ENCODE peak calls at places on chromosomes 2 and 18, in five cellular contexts. One of them, this sample, is unnamed. For H3K36me3, the result is how much of the 10 kb centered on the place peaks cover.

GRCh38 chr2:211161236-211161635 is 604.8 kb downstream of the CPS1 start:
- DNase-seq in MM.1S: no peak
- DNase-seq in H7: no peak
- DNase-seq in sigmoid colon: no peak
- DNase-seq in tibial artery: no peak
- DNase-seq in this sample: no peak

GRCh38 chr2:223786236-223786635 is 51.1 kb downstream of the AP1S3 start:
- DNase-seq in MM.1S: no peak
- DNase-seq in H7: no peak
- DNase-seq in sigmoid colon: no peak
- DNase-seq in tibial artery: no peak
- DNase-seq in this sample: no peak

GRCh38 chr18:26804474-26804873 is 61.0 kb downstream of the AQP4 start:
- DNase-seq in MM.1S: no peak
- DNase-seq in H7: peak
- DNase-seq in sigmoid colon: no peak
- DNase-seq in tibial artery: no peak
- DNase-seq in this sample: no peak

GRCh38 chr2:165274698-165275097 is 35.5 kb downstream of the SCN2A start:
- DNase-seq in MM.1S: peak
- DNase-seq in H7: no peak
- DNase-seq in sigmoid colon: peak
- DNase-seq in tibial artery: peak
- DNase-seq in this sample: no peak

GRCh38 chr2:75558132-75558530 is 2.6 kb downstream of the EVA1A start:
- DNase-seq in MM.1S: no peak
- DNase-seq in H7: no peak
- DNase-seq in sigmoid colon: no peak
- DNase-seq in tibial artery: no peak
- DNase-seq in this sample: no peak

GRCh38 chr2:44751754-44752479 is 189.6 kb upstream of the SIX3 start:
- DNase-seq in MM.1S: no peak
- DNase-seq in H7: peak
- DNase-seq in sigmoid colon: no peak
- DNase-seq in tibial artery: no peak
- DNase-seq in this sample: no peak

GRCh38 chr2:64311191-64311910 is 142.6 kb upstream of the LGALSL start:
- DNase-seq in MM.1S: no peak
- DNase-seq in H7: no peak
- DNase-seq in sigmoid colon: no peak
- DNase-seq in tibial artery: no peak
- DNase-seq in this sample: no peak

GRCh38 chr2:130936451-130936850 is 99.7 kb downstream of the ARHGEF4 start:
- DNase-seq in MM.1S: no peak
- DNase-seq in H7: no peak
- DNase-seq in sigmoid colon: no peak
- DNase-seq in tibial artery: no peak
- DNase-seq in this sample: no peak

GRCh38 chr2:43818761-43819160 is 19.9 kb downstream of the ABCG5 start:
- DNase-seq in MM.1S: no peak
- DNase-seq in H7: no peak
- DNase-seq in sigmoid colon: no peak
- DNase-seq in tibial artery: peak
- DNase-seq in this sample: no peak

GRCh38 chr2:124437811-124438210 is 412.7 kb downstream of the CNTNAP5 start:
- DNase-seq in MM.1S: peak
- DNase-seq in H7: no peak
- DNase-seq in sigmoid colon: no peak
- DNase-seq in tibial artery: no peak
- DNase-seq in this sample: no peak

GRCh38 chr2:10768063-10768507 is 44.5 kb downstream of the PDIA6 start:
- DNase-seq in MM.1S: no peak
- DNase-seq in H7: peak
- DNase-seq in sigmoid colon: peak
- DNase-seq in tibial artery: no peak
- DNase-seq in this sample: no peak

GRCh38 chr2:168529054-168529833 is 73.2 kb downstream of the CERS6 start:
- DNase-seq in MM.1S: no peak
- DNase-seq in H7: no peak
- DNase-seq in sigmoid colon: no peak
- DNase-seq in tibial artery: no peak
- DNase-seq in this sample: no peak

GRCh38 chr2:14220101-14220500 is 412.4 kb upstream of the LRATD1 start:
- DNase-seq in MM.1S: no peak
- DNase-seq in H7: no peak
- DNase-seq in sigmoid colon: no peak
- DNase-seq in tibial artery: no peak
- DNase-seq in this sample: no peak

GRCh38 chr2:126784636-126785035 is 114.1 kb upstream of the TEX51 start:
- DNase-seq in MM.1S: no peak
- DNase-seq in H7: no peak
- DNase-seq in sigmoid colon: no peak
- DNase-seq in tibial artery: no peak
- DNase-seq in this sample: no peak

GRCh38 chr2:10500601-10501361 is 52.7 kb upstream of the ODC1 start:
- DNase-seq in MM.1S: no peak
- DNase-seq in H7: no peak
- DNase-seq in sigmoid colon: no peak
- DNase-seq in tibial artery: no peak
- DNase-seq in this sample: no peak

GRCh38 chr18:28075501-28075900 is 101.4 kb downstream of the CDH2 start:
- DNase-seq in MM.1S: no peak
- DNase-seq in H7: no peak
- DNase-seq in sigmoid colon: no peak
- DNase-seq in tibial artery: no peak
- DNase-seq in this sample: no peak

GRCh38 chr2:128399690-128400291 is 81.1 kb upstream of the HS6ST1 start:
- DNase-seq in MM.1S: no peak
- DNase-seq in H7: no peak
- DNase-seq in sigmoid colon: no peak
- DNase-seq in tibial artery: no peak
- DNase-seq in this sample: no peak

GRCh38 chr18:32175265-32175664 is 14.6 kb upstream of the MEP1B start:
- DNase-seq in MM.1S: no peak
- DNase-seq in H7: no peak
- DNase-seq in sigmoid colon: no peak
- DNase-seq in tibial artery: no peak
- DNase-seq in this sample: no peak

GRCh38 chr2:197986977-197987376 is 182.6 kb downstream of the PLCL1 start:
- DNase-seq in MM.1S: no peak
- DNase-seq in H7: no peak
- DNase-seq in sigmoid colon: no peak
- DNase-seq in tibial artery: no peak
- DNase-seq in this sample: no peak

GRCh38 chr18:21490745-21491144 is 109.8 kb downstream of the ESCO1 start:
- DNase-seq in MM.1S: no peak
- DNase-seq in H7: no peak
- DNase-seq in sigmoid colon: no peak
- DNase-seq in tibial artery: no peak
- DNase-seq in this sample: no peak

GRCh38 chr2:240455719-240456606 is 20.5 kb downstream of the GPC1 start:
- DNase-seq in MM.1S: no peak
- DNase-seq in H7: peak
- DNase-seq in sigmoid colon: no peak
- DNase-seq in tibial artery: no peak
- DNase-seq in this sample: no peak

GRCh38 chr2:120346667-120347358 is 877 bp downstream of the INHBB start:
- DNase-seq in MM.1S: no peak
- DNase-seq in H7: peak
- DNase-seq in sigmoid colon: no peak
- DNase-seq in tibial artery: no peak
- DNase-seq in this sample: no peak

GRCh38 chr18:13258792-13259385 is 40.3 kb downstream of the LDLRAD4 start:
- DNase-seq in MM.1S: no peak
- DNase-seq in H7: no peak
- DNase-seq in sigmoid colon: no peak
- DNase-seq in tibial artery: peak
- DNase-seq in this sample: no peak

GRCh38 chr2:160062283-160063005 is at the start of gene PLA2R1:
- DNase-seq in MM.1S: no peak
- DNase-seq in H7: peak
- DNase-seq in sigmoid colon: peak
- DNase-seq in tibial artery: peak
- DNase-seq in this sample: no peak

GRCh38 chr2:122210898-122211605 is 455.6 kb downstream of the TSN start:
- DNase-seq in MM.1S: peak
- DNase-seq in H7: no peak
- DNase-seq in sigmoid colon: no peak
- DNase-seq in tibial artery: no peak
- DNase-seq in this sample: no peak

DNA sequence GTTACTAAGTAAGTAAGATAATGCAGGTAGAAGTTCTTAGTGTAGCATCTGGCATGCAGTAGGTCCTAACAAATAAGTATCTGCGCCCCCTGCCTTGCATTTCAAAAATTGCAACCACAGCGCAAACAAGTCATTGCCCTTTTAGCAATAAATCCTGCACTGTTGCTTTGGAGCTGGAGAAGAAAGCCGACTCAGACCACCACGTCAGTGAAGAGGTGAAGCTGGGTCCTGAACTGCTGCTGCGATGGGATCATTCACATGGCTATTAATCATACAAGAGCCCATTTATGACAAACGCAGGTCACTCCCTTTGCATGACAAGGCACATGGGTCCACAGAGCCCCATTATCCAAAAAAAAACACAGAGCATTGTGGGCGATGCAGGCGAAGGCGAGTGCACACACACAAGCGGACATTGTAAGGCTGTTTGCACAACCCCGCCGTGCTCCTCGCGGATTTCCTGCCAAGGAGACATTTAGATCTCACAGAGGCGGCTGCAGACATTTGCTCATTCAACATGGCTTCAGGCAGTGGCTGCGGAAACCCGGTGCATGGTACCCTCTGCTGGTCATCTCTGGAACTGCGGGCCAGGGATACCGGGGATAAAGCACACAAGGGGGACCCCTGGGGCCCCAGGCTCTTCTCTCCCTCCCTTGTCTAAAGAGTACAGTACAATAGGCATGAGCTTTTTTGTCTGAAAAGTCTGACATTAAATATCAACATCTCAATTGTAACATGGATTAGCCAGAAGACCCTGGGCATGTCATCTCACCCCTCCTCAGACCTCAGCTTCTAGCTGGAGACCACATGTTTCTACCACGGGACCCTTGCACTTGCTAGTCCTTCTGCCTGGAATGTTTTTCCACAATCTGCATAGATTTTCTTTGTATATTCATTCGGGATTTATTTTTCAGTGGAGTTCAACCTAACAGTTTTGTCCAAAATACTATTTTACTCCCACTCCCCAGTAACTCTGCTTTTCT is 56.7 kb downstream of the CYRIA start:
- DNase-seq in MM.1S: peak
- DNase-seq in H7: peak
- DNase-seq in sigmoid colon: peak
- DNase-seq in tibial artery: peak
- DNase-seq in this sample: peak
- H3K4me3 ChIP-seq in MM.1S: peak
- H3K4me3 ChIP-seq in H7: peak
- H3K4me3 ChIP-seq in sigmoid colon: peak
- H3K4me3 ChIP-seq in tibial artery: peak
- H3K4me3 ChIP-seq in this sample: peak

DNA sequence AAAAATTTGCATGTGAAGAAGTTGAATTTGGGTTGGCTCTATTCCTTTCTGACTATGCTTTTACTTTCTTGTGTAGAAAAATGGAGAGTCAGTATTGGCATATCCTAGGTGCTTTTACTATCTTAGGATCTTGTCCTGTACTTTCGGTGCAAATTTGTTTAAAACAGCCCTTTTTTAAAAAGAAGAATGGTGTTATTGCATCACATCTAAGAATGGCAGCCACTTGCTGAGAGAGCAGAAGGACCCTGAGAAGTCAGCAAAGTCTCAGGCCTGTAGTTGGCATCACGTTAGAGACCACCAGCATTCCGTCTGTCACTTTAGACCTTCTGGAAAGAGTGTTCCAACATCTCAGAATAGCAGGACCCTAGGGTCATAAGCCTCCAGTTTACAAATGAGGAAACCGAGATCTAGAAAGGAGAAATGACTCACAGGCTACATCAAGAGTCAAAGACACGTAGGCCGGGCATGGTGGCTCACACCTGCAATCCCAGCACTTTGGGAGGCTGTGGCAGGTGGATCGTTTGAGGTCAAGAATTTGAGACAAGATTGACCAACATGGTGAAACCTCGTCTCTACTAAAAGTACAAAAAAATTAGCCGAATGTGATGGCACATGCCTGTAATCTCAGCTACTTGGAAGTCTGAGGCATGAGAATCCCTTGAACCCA is 42.5 kb downstream of the SPATS2L start:
- DNase-seq in MM.1S: no peak
- DNase-seq in H7: no peak
- DNase-seq in sigmoid colon: no peak
- DNase-seq in tibial artery: no peak
- DNase-seq in this sample: no peak
- H3K36me3 ChIP-seq in MM.1S: under half
- H3K36me3 ChIP-seq in H7: under half
- H3K36me3 ChIP-seq in sigmoid colon: under half
- H3K36me3 ChIP-seq in tibial artery: under half
- H3K36me3 ChIP-seq in this sample: under half

GRCh38 chr2:235445116-235445515 is 48.7 kb upstream of the AGAP1 start:
- DNase-seq in MM.1S: no peak
- DNase-seq in H7: no peak
- DNase-seq in sigmoid colon: no peak
- DNase-seq in tibial artery: no peak
- DNase-seq in this sample: no peak
- H3K4me3 ChIP-seq in MM.1S: no peak
- H3K4me3 ChIP-seq in H7: no peak
- H3K4me3 ChIP-seq in sigmoid colon: no peak
- H3K4me3 ChIP-seq in tibial artery: no peak
- H3K4me3 ChIP-seq in this sample: no peak

GRCh38 chr2:96296925-96297324 is 8.4 kb downstream of the SNRNP200 start:
- DNase-seq in MM.1S: no peak
- DNase-seq in H7: no peak
- DNase-seq in sigmoid colon: no peak
- DNase-seq in tibial artery: no peak
- DNase-seq in this sample: no peak
- H3K36me3 ChIP-seq in MM.1S: under half
- H3K36me3 ChIP-seq in H7: half or more
- H3K36me3 ChIP-seq in sigmoid colon: half or more
- H3K36me3 ChIP-seq in tibial artery: half or more
- H3K36me3 ChIP-seq in this sample: under half

GRCh38 chr18:9184998-9185613 is 48.5 kb downstream of the ANKRD12 start:
- DNase-seq in MM.1S: no peak
- DNase-seq in H7: no peak
- DNase-seq in sigmoid colon: no peak
- DNase-seq in tibial artery: no peak
- DNase-seq in this sample: no peak
- H3K4me3 ChIP-seq in MM.1S: no peak
- H3K4me3 ChIP-seq in H7: no peak
- H3K4me3 ChIP-seq in sigmoid colon: no peak
- H3K4me3 ChIP-seq in tibial artery: no peak
- H3K4me3 ChIP-seq in this sample: no peak

DNA sequence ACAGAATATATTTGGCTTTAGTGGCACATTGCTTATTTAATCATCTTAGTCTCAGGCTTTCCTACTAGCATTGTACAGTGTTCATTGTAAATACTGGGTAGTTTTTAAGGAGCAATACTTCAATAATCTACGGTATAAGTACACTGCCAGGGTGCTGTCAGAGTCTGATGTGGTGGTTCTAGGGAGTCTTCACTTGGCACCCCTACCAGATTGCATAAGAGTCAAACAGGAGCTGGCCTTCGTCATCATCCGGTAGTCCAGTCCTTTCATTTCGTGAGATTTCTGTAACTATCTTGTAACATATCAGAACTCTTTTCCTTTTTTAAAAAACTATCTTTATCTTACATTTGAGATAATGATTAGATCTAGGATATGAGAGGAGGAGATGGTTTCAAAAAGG is 91.1 kb downstream of the ZNF532 start:
- DNase-seq in MM.1S: no peak
- DNase-seq in H7: no peak
- DNase-seq in sigmoid colon: no peak
- DNase-seq in tibial artery: peak
- DNase-seq in this sample: no peak
- H3K36me3 ChIP-seq in MM.1S: under half
- H3K36me3 ChIP-seq in H7: under half
- H3K36me3 ChIP-seq in sigmoid colon: under half
- H3K36me3 ChIP-seq in tibial artery: under half
- H3K36me3 ChIP-seq in this sample: under half